ENCODE peak calls at places on chromosome 3, in ten cellular contexts. One of them, this sample, is unnamed.

GRCh38 chr3:188365184-188365583 is 211.2 kb downstream of the LPP start:
- DNase-seq in endodermal cell: no peak
- DNase-seq in GM18507: no peak
- DNase-seq in activated T-helper 1 cell treated with anti-CD3 and anti-CD28 coated beads, Interleukin-2, amount 50 U/mL, for 16 hours: no peak
- DNase-seq in T-helper 17 cell: no peak
- DNase-seq in HT-29: no peak
- DNase-seq in AG20443: no peak
- DNase-seq in IMR-90: no peak
- DNase-seq in GDM1: no peak
- DNase-seq in NCI-H1092: no peak
- DNase-seq in this sample: no peak

GRCh38 chr3:156507285-156507684 is 47.6 kb downstream of the SSR3 start:
- DNase-seq in T-helper 17 cell: no peak
- DNase-seq in AG20443: no peak
- DNase-seq in GM18507: no peak
- DNase-seq in GDM1: no peak
- DNase-seq in NCI-H1092: no peak
- DNase-seq in activated T-helper 1 cell treated with anti-CD3 and anti-CD28 coated beads, Interleukin-2, amount 50 U/mL, for 16 hours: no peak
- DNase-seq in HT-29: no peak
- DNase-seq in IMR-90: peak; percentile 31
- DNase-seq in endodermal cell: no peak
- DNase-seq in this sample: no peak

GRCh38 chr3:181454451-181455027 is 257.2 kb upstream of the SOX2 start:
- DNase-seq in GDM1: no peak
- DNase-seq in GM18507: no peak
- DNase-seq in T-helper 17 cell: no peak
- DNase-seq in NCI-H1092: no peak
- DNase-seq in endodermal cell: no peak
- DNase-seq in activated T-helper 1 cell treated with anti-CD3 and anti-CD28 coated beads, Interleukin-2, amount 50 U/mL, for 16 hours: no peak
- DNase-seq in HT-29: no peak
- DNase-seq in IMR-90: no peak
- DNase-seq in AG20443: no peak
- DNase-seq in this sample: peak; percentile 23

GRCh38 chr3:45943207-45943846 is at the start of gene CXCR6:
- DNase-seq in GM18507: no peak
- DNase-seq in IMR-90: peak; percentile 33
- DNase-seq in NCI-H1092: no peak
- DNase-seq in endodermal cell: no peak
- DNase-seq in GDM1: no peak
- DNase-seq in AG20443: no peak
- DNase-seq in HT-29: no peak
- DNase-seq in activated T-helper 1 cell treated with anti-CD3 and anti-CD28 coated beads, Interleukin-2, amount 50 U/mL, for 16 hours: no peak
- DNase-seq in T-helper 17 cell: peak; percentile 22
- DNase-seq in this sample: no peak

GRCh38 chr3:130773371-130773770 is 26.7 kb upstream of the PIK3R4 start:
- DNase-seq in IMR-90: no peak
- DNase-seq in GDM1: no peak
- DNase-seq in HT-29: no peak
- DNase-seq in T-helper 17 cell: no peak
- DNase-seq in NCI-H1092: no peak
- DNase-seq in AG20443: peak; percentile 12
- DNase-seq in endodermal cell: no peak
- DNase-seq in activated T-helper 1 cell treated with anti-CD3 and anti-CD28 coated beads, Interleukin-2, amount 50 U/mL, for 16 hours: no peak
- DNase-seq in GM18507: no peak
- DNase-seq in this sample: no peak

GRCh38 chr3:106114848-106115247 is 246.0 kb upstream of the CBLB start:
- DNase-seq in IMR-90: peak; percentile 44
- DNase-seq in T-helper 17 cell: no peak
- DNase-seq in GM18507: no peak
- DNase-seq in NCI-H1092: no peak
- DNase-seq in GDM1: no peak
- DNase-seq in HT-29: no peak
- DNase-seq in AG20443: peak; percentile 14
- DNase-seq in activated T-helper 1 cell treated with anti-CD3 and anti-CD28 coated beads, Interleukin-2, amount 50 U/mL, for 16 hours: no peak
- DNase-seq in endodermal cell: no peak
- DNase-seq in this sample: no peak

GRCh38 chr3:184815046-184815930 is 3.3 kb downstream of the VPS8 start:
- DNase-seq in AG20443: peak; percentile 19
- DNase-seq in HT-29: no peak
- DNase-seq in endodermal cell: no peak
- DNase-seq in T-helper 17 cell: no peak
- DNase-seq in IMR-90: peak; percentile 96
- DNase-seq in activated T-helper 1 cell treated with anti-CD3 and anti-CD28 coated beads, Interleukin-2, amount 50 U/mL, for 16 hours: no peak
- DNase-seq in NCI-H1092: no peak
- DNase-seq in GM18507: no peak
- DNase-seq in GDM1: no peak
- DNase-seq in this sample: no peak

GRCh38 chr3:69020424-69020823 is 6.9 kb upstream of the EOGT start:
- DNase-seq in activated T-helper 1 cell treated with anti-CD3 and anti-CD28 coated beads, Interleukin-2, amount 50 U/mL, for 16 hours: no peak
- DNase-seq in HT-29: no peak
- DNase-seq in IMR-90: no peak
- DNase-seq in T-helper 17 cell: no peak
- DNase-seq in GDM1: no peak
- DNase-seq in AG20443: no peak
- DNase-seq in NCI-H1092: no peak
- DNase-seq in GM18507: no peak
- DNase-seq in endodermal cell: no peak
- DNase-seq in this sample: no peak

GRCh38 chr3:54999159-54999558 is 71.3 kb upstream of the LRTM1 start:
- DNase-seq in IMR-90: peak; percentile 86
- DNase-seq in activated T-helper 1 cell treated with anti-CD3 and anti-CD28 coated beads, Interleukin-2, amount 50 U/mL, for 16 hours: no peak
- DNase-seq in endodermal cell: peak; percentile 76
- DNase-seq in GM18507: no peak
- DNase-seq in T-helper 17 cell: no peak
- DNase-seq in AG20443: peak; percentile 45
- DNase-seq in NCI-H1092: no peak
- DNase-seq in HT-29: peak; percentile 2
- DNase-seq in GDM1: no peak
- DNase-seq in this sample: peak; percentile 61

GRCh38 chr3:48990636-48991421 is 788 bp downstream of the P4HTM start:
- DNase-seq in GDM1: no peak
- DNase-seq in GM18507: no peak
- DNase-seq in HT-29: peak; percentile 34
- DNase-seq in T-helper 17 cell: peak; percentile 23
- DNase-seq in AG20443: peak; percentile 39
- DNase-seq in endodermal cell: peak; percentile 84
- DNase-seq in NCI-H1092: no peak
- DNase-seq in activated T-helper 1 cell treated with anti-CD3 and anti-CD28 coated beads, Interleukin-2, amount 50 U/mL, for 16 hours: no peak
- DNase-seq in IMR-90: no peak
- DNase-seq in this sample: peak; percentile 72

GRCh38 chr3:171994646-171995441 is 44.5 kb upstream of the FNDC3B start:
- DNase-seq in AG20443: peak; percentile 73
- DNase-seq in GM18507: no peak
- DNase-seq in IMR-90: peak; percentile 95
- DNase-seq in HT-29: no peak
- DNase-seq in NCI-H1092: no peak
- DNase-seq in activated T-helper 1 cell treated with anti-CD3 and anti-CD28 coated beads, Interleukin-2, amount 50 U/mL, for 16 hours: no peak
- DNase-seq in T-helper 17 cell: no peak
- DNase-seq in GDM1: no peak
- DNase-seq in endodermal cell: no peak
- DNase-seq in this sample: no peak

GRCh38 chr3:65888980-65889706 is 149.6 kb downstream of the MAGI1 start:
- DNase-seq in IMR-90: peak; percentile 98
- DNase-seq in NCI-H1092: no peak
- DNase-seq in T-helper 17 cell: no peak
- DNase-seq in endodermal cell: no peak
- DNase-seq in AG20443: peak; percentile 92
- DNase-seq in HT-29: no peak
- DNase-seq in GM18507: no peak
- DNase-seq in GDM1: no peak
- DNase-seq in activated T-helper 1 cell treated with anti-CD3 and anti-CD28 coated beads, Interleukin-2, amount 50 U/mL, for 16 hours: no peak
- DNase-seq in this sample: no peak

GRCh38 chr3:94336076-94336741 is 273.3 kb downstream of the NSUN3 start:
- DNase-seq in endodermal cell: peak; percentile 73
- DNase-seq in activated T-helper 1 cell treated with anti-CD3 and anti-CD28 coated beads, Interleukin-2, amount 50 U/mL, for 16 hours: no peak
- DNase-seq in HT-29: peak; percentile 80
- DNase-seq in NCI-H1092: no peak
- DNase-seq in IMR-90: peak; percentile 70
- DNase-seq in T-helper 17 cell: no peak
- DNase-seq in GM18507: no peak
- DNase-seq in AG20443: peak; percentile 22
- DNase-seq in GDM1: no peak
- DNase-seq in this sample: peak; percentile 64

GRCh38 chr3:58657571-58658141 is 8.9 kb downstream of the FAM3D start:
- DNase-seq in T-helper 17 cell: no peak
- DNase-seq in activated T-helper 1 cell treated with anti-CD3 and anti-CD28 coated beads, Interleukin-2, amount 50 U/mL, for 16 hours: no peak
- DNase-seq in GDM1: no peak
- DNase-seq in NCI-H1092: no peak
- DNase-seq in GM18507: no peak
- DNase-seq in AG20443: no peak
- DNase-seq in HT-29: peak; percentile 77
- DNase-seq in IMR-90: no peak
- DNase-seq in endodermal cell: no peak
- DNase-seq in this sample: no peak

GRCh38 chr3:10551821-10552630 is 46.6 kb upstream of the ATP2B2 start:
- DNase-seq in GM18507: no peak
- DNase-seq in GDM1: peak; percentile 85
- DNase-seq in AG20443: peak; percentile 77
- DNase-seq in activated T-helper 1 cell treated with anti-CD3 and anti-CD28 coated beads, Interleukin-2, amount 50 U/mL, for 16 hours: peak; percentile 56
- DNase-seq in T-helper 17 cell: peak; percentile 56
- DNase-seq in HT-29: peak; percentile 2
- DNase-seq in IMR-90: peak; percentile 19
- DNase-seq in endodermal cell: peak; percentile 51
- DNase-seq in NCI-H1092: no peak
- DNase-seq in this sample: no peak

GRCh38 chr3:42505203-42505848 is 2.9 kb downstream of the VIPR1 start:
- DNase-seq in HT-29: no peak
- DNase-seq in endodermal cell: peak; percentile 50
- DNase-seq in GM18507: no peak
- DNase-seq in GDM1: no peak
- DNase-seq in NCI-H1092: no peak
- DNase-seq in activated T-helper 1 cell treated with anti-CD3 and anti-CD28 coated beads, Interleukin-2, amount 50 U/mL, for 16 hours: no peak
- DNase-seq in IMR-90: no peak
- DNase-seq in T-helper 17 cell: peak; percentile 4
- DNase-seq in AG20443: no peak
- DNase-seq in this sample: no peak

GRCh38 chr3:30007668-30008067 is 598.7 kb upstream of the TGFBR2 start:
- DNase-seq in T-helper 17 cell: no peak
- DNase-seq in AG20443: no peak
- DNase-seq in activated T-helper 1 cell treated with anti-CD3 and anti-CD28 coated beads, Interleukin-2, amount 50 U/mL, for 16 hours: no peak
- DNase-seq in HT-29: no peak
- DNase-seq in GDM1: no peak
- DNase-seq in IMR-90: no peak
- DNase-seq in NCI-H1092: no peak
- DNase-seq in endodermal cell: no peak
- DNase-seq in GM18507: no peak
- DNase-seq in this sample: no peak

GRCh38 chr3:31252216-31253185 is 280.2 kb upstream of the STT3B start:
- DNase-seq in NCI-H1092: no peak
- DNase-seq in T-helper 17 cell: no peak
- DNase-seq in GDM1: no peak
- DNase-seq in AG20443: no peak
- DNase-seq in HT-29: no peak
- DNase-seq in GM18507: no peak
- DNase-seq in endodermal cell: no peak
- DNase-seq in IMR-90: no peak
- DNase-seq in activated T-helper 1 cell treated with anti-CD3 and anti-CD28 coated beads, Interleukin-2, amount 50 U/mL, for 16 hours: no peak
- DNase-seq in this sample: no peak

GRCh38 chr3:141294848-141295247 is 63.2 kb downstream of the PXYLP1 start:
- DNase-seq in T-helper 17 cell: no peak
- DNase-seq in endodermal cell: no peak
- DNase-seq in GM18507: no peak
- DNase-seq in GDM1: no peak
- DNase-seq in HT-29: no peak
- DNase-seq in NCI-H1092: no peak
- DNase-seq in IMR-90: peak; percentile 88
- DNase-seq in AG20443: peak; percentile 62
- DNase-seq in activated T-helper 1 cell treated with anti-CD3 and anti-CD28 coated beads, Interleukin-2, amount 50 U/mL, for 16 hours: no peak
- DNase-seq in this sample: no peak

GRCh38 chr3:111924283-111924682 is 54.5 kb upstream of the ABHD10 start:
- DNase-seq in NCI-H1092: peak; percentile 73
- DNase-seq in AG20443: no peak
- DNase-seq in GDM1: no peak
- DNase-seq in T-helper 17 cell: no peak
- DNase-seq in IMR-90: no peak
- DNase-seq in HT-29: peak; percentile 76
- DNase-seq in endodermal cell: no peak
- DNase-seq in activated T-helper 1 cell treated with anti-CD3 and anti-CD28 coated beads, Interleukin-2, amount 50 U/mL, for 16 hours: no peak
- DNase-seq in GM18507: no peak
- DNase-seq in this sample: no peak

GRCh38 chr3:49601358-49602048 is 47.2 kb downstream of the BSN start:
- DNase-seq in T-helper 17 cell: no peak
- DNase-seq in GDM1: no peak
- DNase-seq in AG20443: no peak
- DNase-seq in endodermal cell: no peak
- DNase-seq in NCI-H1092: no peak
- DNase-seq in GM18507: no peak
- DNase-seq in HT-29: no peak
- DNase-seq in activated T-helper 1 cell treated with anti-CD3 and anti-CD28 coated beads, Interleukin-2, amount 50 U/mL, for 16 hours: no peak
- DNase-seq in IMR-90: peak; percentile 65
- DNase-seq in this sample: no peak

GRCh38 chr3:72186485-72186864 is 401.5 kb upstream of the PROK2 start:
- DNase-seq in activated T-helper 1 cell treated with anti-CD3 and anti-CD28 coated beads, Interleukin-2, amount 50 U/mL, for 16 hours: no peak
- DNase-seq in AG20443: peak; percentile 62
- DNase-seq in GDM1: no peak
- DNase-seq in HT-29: no peak
- DNase-seq in endodermal cell: no peak
- DNase-seq in NCI-H1092: no peak
- DNase-seq in GM18507: no peak
- DNase-seq in T-helper 17 cell: no peak
- DNase-seq in IMR-90: peak; percentile 60
- DNase-seq in this sample: no peak

GRCh38 chr3:112611813-112612515 is 29.0 kb downstream of the CCDC80 start:
- DNase-seq in activated T-helper 1 cell treated with anti-CD3 and anti-CD28 coated beads, Interleukin-2, amount 50 U/mL, for 16 hours: no peak
- DNase-seq in GDM1: no peak
- DNase-seq in HT-29: no peak
- DNase-seq in T-helper 17 cell: no peak
- DNase-seq in NCI-H1092: no peak
- DNase-seq in GM18507: no peak
- DNase-seq in AG20443: no peak
- DNase-seq in IMR-90: no peak
- DNase-seq in endodermal cell: no peak
- DNase-seq in this sample: no peak

GRCh38 chr3:183527421-183527979 is 28.0 kb downstream of the KLHL6 start:
- DNase-seq in GDM1: no peak
- DNase-seq in NCI-H1092: no peak
- DNase-seq in T-helper 17 cell: no peak
- DNase-seq in GM18507: peak; percentile 39
- DNase-seq in HT-29: no peak
- DNase-seq in activated T-helper 1 cell treated with anti-CD3 and anti-CD28 coated beads, Interleukin-2, amount 50 U/mL, for 16 hours: no peak
- DNase-seq in AG20443: no peak
- DNase-seq in IMR-90: no peak
- DNase-seq in endodermal cell: no peak
- DNase-seq in this sample: no peak

GRCh38 chr3:187044206-187044605 is 95.1 kb downstream of the RPL39L start:
- DNase-seq in HT-29: no peak
- DNase-seq in AG20443: no peak
- DNase-seq in IMR-90: no peak
- DNase-seq in endodermal cell: peak; percentile 8
- DNase-seq in GM18507: no peak
- DNase-seq in T-helper 17 cell: no peak
- DNase-seq in GDM1: peak; percentile 23
- DNase-seq in activated T-helper 1 cell treated with anti-CD3 and anti-CD28 coated beads, Interleukin-2, amount 50 U/mL, for 16 hours: no peak
- DNase-seq in NCI-H1092: no peak
- DNase-seq in this sample: no peak

GRCh38 chr3:66722675-66723074 is 221.9 kb upstream of the LRIG1 start:
- DNase-seq in IMR-90: peak; percentile 95
- DNase-seq in GM18507: no peak
- DNase-seq in NCI-H1092: no peak
- DNase-seq in activated T-helper 1 cell treated with anti-CD3 and anti-CD28 coated beads, Interleukin-2, amount 50 U/mL, for 16 hours: no peak
- DNase-seq in T-helper 17 cell: no peak
- DNase-seq in AG20443: peak; percentile 76
- DNase-seq in GDM1: no peak
- DNase-seq in endodermal cell: no peak
- DNase-seq in HT-29: no peak
- DNase-seq in this sample: no peak

GRCh38 chr3:128726691-128727031 is 678 bp downstream of the RAB7A start:
- DNase-seq in T-helper 17 cell: peak; percentile 33
- DNase-seq in endodermal cell: peak; percentile 61
- DNase-seq in AG20443: peak; percentile 64
- DNase-seq in IMR-90: peak; percentile 87
- DNase-seq in GM18507: no peak
- DNase-seq in HT-29: peak; percentile 66
- DNase-seq in activated T-helper 1 cell treated with anti-CD3 and anti-CD28 coated beads, Interleukin-2, amount 50 U/mL, for 16 hours: peak; percentile 27
- DNase-seq in NCI-H1092: no peak
- DNase-seq in GDM1: no peak
- DNase-seq in this sample: peak; percentile 48

GRCh38 chr3:11375333-11376076 is 103.3 kb downstream of the ATG7 start:
- DNase-seq in GM18507: no peak
- DNase-seq in NCI-H1092: no peak
- DNase-seq in GDM1: no peak
- DNase-seq in IMR-90: no peak
- DNase-seq in AG20443: no peak
- DNase-seq in T-helper 17 cell: no peak
- DNase-seq in HT-29: no peak
- DNase-seq in endodermal cell: no peak
- DNase-seq in activated T-helper 1 cell treated with anti-CD3 and anti-CD28 coated beads, Interleukin-2, amount 50 U/mL, for 16 hours: no peak
- DNase-seq in this sample: no peak

This sample was measured in neural progenitor cell.